ENCODE peak calls at places on chromosomes 13 and 19, in six cellular contexts. R, M, V, S, E and P are unnamed samples.

GRCh38 chr13:53501387-53501786 is 472.8 kb downstream of the OLFM4 start:
- DNase-seq in S (no peak), E (no peak), V (no peak), M (no peak), R (no peak), P (no peak)

GRCh38 chr13:97367427-97367826 is 66.5 kb upstream of the RAP2A start:
- DNase-seq in R (no peak), S (peak), M (no peak), V (no peak), E (peak), P (no peak)

GRCh38 chr13:46731535-46731934 is 65.4 kb downstream of the ESD start:
- DNase-seq in M (no peak), R (no peak), V (no peak), S (no peak), E (no peak), P (no peak)

GRCh38 chr19:11496391-11497163 is 9.1 kb downstream of the ZNF653 start:
- DNase-seq in S (peak), E (peak), V (peak), R (peak), M (peak), P (peak)

GRCh38 chr13:84844473-84844872 is 954.7 kb downstream of the SLITRK6 start:
- DNase-seq in R (no peak), S (peak), M (no peak), E (no peak), V (no peak), P (peak)

GRCh38 chr13:21058361-21058760 is 3.0 kb downstream of the LATS2 start:
- DNase-seq in S (no peak), V (no peak), E (no peak), R (no peak), M (no peak), P (no peak)

GRCh38 chr13:25881946-25882574 is 169.8 kb downstream of the SHISA2 start:
- DNase-seq in S (peak), V (no peak), E (peak), R (no peak), M (no peak), P (peak)

GRCh38 chr19:29467824-29468401 is 57.9 kb upstream of the VSTM2B start:
- DNase-seq in E (no peak), M (no peak), V (no peak), R (no peak), S (peak), P (peak)

GRCh38 chr19:49301165-49301865 is 23.7 kb downstream of the SLC6A16 start:
- DNase-seq in R (peak), E (peak), V (peak), M (peak), S (peak), P (peak)

GRCh38 chr13:97191615-97192014 is 30.5 kb upstream of the MBNL2 start:
- DNase-seq in E (no peak), V (no peak), R (no peak), M (no peak), S (no peak), P (no peak)

GRCh38 chr19:49113762-49114629 is at the start of gene LIN7B:
- DNase-seq in E (peak), V (no peak), M (peak), R (peak), S (peak), P (peak)

GRCh38 chr19:49847731-49848696 is 2.9 kb upstream of the PTOV1 start:
- DNase-seq in V (no peak), M (no peak), R (no peak), S (no peak), E (peak), P (peak)

GRCh38 chr19:54462713-54463530 is 656 bp downstream of the LENG9 start:
- DNase-seq in S (peak), R (peak), V (no peak), E (peak), M (peak), P (peak)

GRCh38 chr13:112145221-112146072 is 78.5 kb downstream of the SOX1 start:
- DNase-seq in M (no peak), S (no peak), V (no peak), R (no peak), E (no peak), P (no peak)

GRCh38 chr19:55535579-55536350 is 1.2 kb downstream of the SBK2 start:
- DNase-seq in R (no peak), S (no peak), M (no peak), E (no peak), V (no peak), P (no peak)
- H3K4me3 ChIP-seq in R (no peak), S (no peak), M (no peak), E (no peak), V (no peak), P (no peak)

GRCh38 chr19:13116282-13117175 is at the start of gene TRMT1:
- DNase-seq in M (peak), S (peak), V (peak), E (peak), R (peak), P (peak)

GRCh38 chr19:13118424-13119193 is 545 bp downstream of the NACC1 start:
- DNase-seq in S (peak), R (peak), E (no peak), M (peak), V (no peak), P (peak)

GRCh38 chr19:13117772-13118423 is at the start of gene NACC1:
- DNase-seq in S (peak), E (peak), M (peak), R (peak), V (peak), P (peak)

GRCh38 chr19:13115936-13116281 is 631 bp downstream of the TRMT1 start:
- DNase-seq in M (no peak), V (no peak), E (no peak), R (no peak), S (peak), P (no peak)

GRCh38 chr19:13117176-13117771 is 734 bp upstream of the TRMT1 start:
- DNase-seq in V (no peak), E (no peak), S (no peak), R (no peak), M (no peak), P (no peak)
- H3K27ac ChIP-seq in V (peak), E (peak), S (no peak), R (peak), M (peak), P (peak)

GRCh38 chr19:39677931-39678889 is 22.5 kb downstream of the LGALS16 start:
- DNase-seq in V (no peak), M (no peak), S (no peak), R (no peak), E (no peak), P (no peak)

GRCh38 chr19:39671739-39672363 is 16.1 kb downstream of the LGALS16 start:
- DNase-seq in E (peak), S (peak), R (no peak), V (no peak), M (no peak), P (peak)

GRCh38 chr19:39676004-39676403 is 20.3 kb downstream of the LGALS16 start:
- DNase-seq in M (no peak), V (no peak), E (no peak), R (no peak), S (no peak), P (no peak)

GRCh38 chr19:39670998-39671397 is 15.3 kb downstream of the LGALS16 start:
- DNase-seq in R (no peak), V (no peak), S (no peak), M (no peak), E (no peak), P (no peak)

DNA sequence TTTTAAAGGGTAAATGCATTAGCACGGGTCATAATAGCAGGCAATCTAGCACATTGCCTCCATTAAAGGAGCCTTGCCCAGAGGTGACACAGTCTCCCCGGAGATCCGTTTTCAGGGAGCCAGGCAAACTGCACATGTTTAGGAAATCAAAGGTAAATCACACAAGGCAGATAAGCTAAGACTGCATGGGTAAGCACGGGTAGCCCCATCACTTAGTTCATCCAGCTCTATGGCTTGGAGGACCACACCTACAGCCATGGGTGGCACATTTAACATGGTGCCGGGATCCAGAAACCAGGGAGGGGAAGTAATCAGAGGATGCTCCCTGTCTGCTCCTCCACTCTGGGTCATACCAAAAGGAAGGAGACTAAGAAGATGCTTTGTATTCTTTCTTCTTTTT is 16.8 kb downstream of the LGALS16 start:
- DNase-seq in E (no peak), R (no peak), M (no peak), S (no peak), V (no peak), P (no peak)
- H3K4me3 ChIP-seq in E (no peak), R (no peak), M (no peak), S (no peak), V (no peak), P (no peak)

GRCh38 chr13:59447031-59447430 is 716.7 kb downstream of the DIAPH3 start:
- DNase-seq in E (no peak), V (no peak), R (no peak), S (no peak), M (no peak), P (no peak)

GRCh38 chr13:59447846-59448620 is 715.7 kb downstream of the DIAPH3 start:
- DNase-seq in M (no peak), S (peak), E (peak), V (no peak), R (no peak), P (peak)

GRCh38 chr13:59449750-59450149 is 714.0 kb downstream of the DIAPH3 start:
- DNase-seq in R (no peak), M (no peak), E (no peak), V (no peak), S (no peak), P (no peak)

GRCh38 chr13:59450218-59450617 is 713.5 kb downstream of the DIAPH3 start:
- DNase-seq in S (no peak), V (no peak), R (no peak), M (no peak), E (no peak), P (no peak)

GRCh38 chr13:59452189-59452588 is 711.5 kb downstream of the DIAPH3 start:
- DNase-seq in V (no peak), R (no peak), E (no peak), S (no peak), M (no peak), P (no peak)
- H3K27ac ChIP-seq in V (no peak), R (no peak), E (no peak), S (peak), M (no peak), P (no peak)

DNA sequence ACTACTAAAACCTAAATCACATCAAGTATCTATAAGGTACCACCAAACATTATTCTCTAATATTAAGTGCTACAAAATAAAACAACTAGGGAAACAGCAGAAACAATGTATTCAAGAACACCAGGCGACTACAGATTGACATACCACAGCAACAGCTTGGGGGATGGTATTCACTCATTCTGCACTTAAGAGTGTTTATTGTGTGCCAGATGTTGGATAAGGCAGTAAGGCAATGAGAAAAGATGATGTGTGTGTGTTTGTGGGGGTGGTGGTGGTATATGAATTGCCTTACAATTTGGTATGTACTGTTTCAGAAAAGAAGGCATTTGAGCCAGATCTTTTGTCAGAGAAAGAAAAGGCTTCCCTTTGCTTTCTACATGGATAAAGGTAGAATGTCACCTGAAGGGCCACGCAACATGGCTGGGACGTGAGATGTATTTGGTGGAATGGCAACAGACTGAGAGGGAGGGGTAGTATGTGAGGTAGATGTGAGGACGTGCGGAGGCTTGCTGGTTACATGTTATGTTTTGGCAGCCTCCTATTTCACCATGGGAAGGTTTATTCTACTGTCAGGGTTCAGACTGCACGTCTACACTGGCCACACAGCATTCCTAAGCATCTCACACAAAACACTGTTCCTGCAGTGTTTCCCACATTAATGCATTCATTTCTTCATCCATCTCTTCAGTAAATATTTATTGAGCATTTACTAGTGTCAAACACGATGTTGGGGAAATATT is 300.7 kb downstream of the KLF12 start:
- DNase-seq in M (no peak), S (no peak), E (no peak), R (no peak), V (no peak), P (no peak)
- H3K4me3 ChIP-seq in M (no peak), S (no peak), E (no peak), R (no peak), V (no peak), P (no peak)

GRCh38 chr19:42052241-42052863 is 17.7 kb downstream of the GRIK5 start:
- DNase-seq in R (peak), V (no peak), M (no peak), S (no peak), E (no peak), P (no peak)
- H3K27ac ChIP-seq in R (no peak), V (no peak), M (peak), S (no peak), E (no peak), P (no peak)